ENCODE peak calls at places on chromosomes 7 and 10, in eight cellular contexts. E is activated CD4-positive, CD25-positive, alpha-beta regulatory T cell treated with anti-CD3 and anti-CD28 coated beads, Interleukin-2, amount 50 U/mL, for 72 hours; A is NCI-H2171 treated with DMSO at 0.1 percent for 48 hours; L is germinal center; K is prostate gland; J is spleen; C is stimulated activated CD8-positive, alpha-beta memory T cell treated with anti-CD3 and anti-CD28 coated beads, Interleukin-4, amount 100 ng/mL, for 24 hours; G is H9. V is an unnamed sample.
A peak's percentile ranks its signal among the peaks of the same experiment; 100 is the strongest.

GRCh38 chr10:54131833-54132232 is 669.2 kb downstream of the PCDH15 start:
- DNase-seq in G (no peak), C (no peak), J (no peak), K (no peak), A (no peak), L (no peak), E (no peak), V (no peak)

GRCh38 chr7:107045195-107045960 is 873 bp downstream of the PRKAR2B start:
- DNase-seq in C (no peak), A (peak; percentile 42), G (no peak), L (no peak), E (no peak), K (no peak), J (no peak), V (peak; percentile 47)

GRCh38 chr7:95874129-95874528 is 101.8 kb downstream of the DYNC1I1 start:
- DNase-seq in K (no peak), E (no peak), G (no peak), L (no peak), J (no peak), C (no peak), A (no peak), V (no peak)

GRCh38 chr10:69202332-69202731 is 17.8 kb upstream of the HKDC1 start:
- DNase-seq in G (no peak), C (no peak), K (no peak), E (no peak), J (no peak), A (no peak), L (no peak), V (no peak)

GRCh38 chr10:42753507-42754154 is 29.0 kb upstream of the BMS1 start:
- DNase-seq in E (no peak), J (peak; percentile 80), G (no peak), K (no peak), A (no peak), L (peak; percentile 10), C (no peak), V (peak; percentile 29)

GRCh38 chr10:116765549-116766162 is 23.3 kb upstream of the HSPA12A start:
- DNase-seq in E (peak; percentile 43), C (peak; percentile 20), A (no peak), G (peak; percentile 48), L (peak; percentile 17), K (no peak), J (peak; percentile 38), V (peak; percentile 79)

GRCh38 chr10:110033724-110034235 is 26.0 kb downstream of the ADD3 start:
- DNase-seq in E (no peak), G (no peak), C (no peak), K (no peak), J (no peak), A (no peak), L (no peak), V (no peak)

GRCh38 chr10:132185601-132186487 is 904 bp upstream of the DPYSL4 start:
- DNase-seq in A (peak; percentile 4), J (no peak), E (peak; percentile 44), L (peak; percentile 27), C (peak; percentile 22), K (peak; percentile 44), G (peak; percentile 62), V (peak; percentile 76)

GRCh38 chr7:116232920-116233319 is 22.6 kb downstream of the TES start:
- DNase-seq in G (no peak), E (no peak), K (no peak), C (no peak), A (no peak), J (no peak), L (no peak), V (no peak)

GRCh38 chr10:46217749-46218453 is 68.9 kb upstream of the ANTXRL start:
- DNase-seq in G (no peak), L (no peak), K (no peak), C (no peak), E (no peak), A (no peak), J (peak; percentile 36), V (no peak)

GRCh38 chr7:91408388-91409154 is 144.3 kb downstream of the FZD1 start:
- DNase-seq in A (no peak), C (no peak), J (no peak), G (no peak), E (no peak), K (no peak), L (no peak), V (peak; percentile 65)

GRCh38 chr10:131695814-131696165 is 205.0 kb upstream of the PPP2R2D start:
- DNase-seq in E (no peak), C (no peak), K (no peak), J (no peak), L (no peak), A (no peak), G (no peak), V (no peak)

GRCh38 chr10:86941426-86941825 is 16.0 kb downstream of the MMRN2 start:
- DNase-seq in A (no peak), G (no peak), K (no peak), L (no peak), C (no peak), J (no peak), E (no peak), V (no peak)

GRCh38 chr10:71512213-71512745 is 115.6 kb downstream of the CDH23 start:
- DNase-seq in G (no peak), E (no peak), A (peak; percentile 32), L (no peak), C (no peak), J (peak; percentile 46), K (no peak), V (no peak)

GRCh38 chr10:32156031-32156495 is 99.8 kb upstream of the KIF5B start:
- DNase-seq in G (no peak), J (no peak), A (no peak), K (no peak), L (no peak), C (no peak), E (no peak), V (no peak)

GRCh38 chr10:88293651-88294230 is 289.4 kb downstream of the RNLS start:
- DNase-seq in L (no peak), C (no peak), K (no peak), G (no peak), A (no peak), J (no peak), E (no peak), V (no peak)

GRCh38 chr10:35194906-35195305 is 68.3 kb downstream of the CREM start:
- DNase-seq in C (no peak), L (peak; percentile 15), K (no peak), A (no peak), G (no peak), J (no peak), E (no peak), V (no peak)

GRCh38 chr7:107684947-107685463 is 24.4 kb downstream of the SLC26A4 start:
- DNase-seq in K (no peak), G (no peak), A (no peak), E (no peak), J (no peak), C (no peak), L (no peak), V (no peak)

GRCh38 chr7:91491868-91492267 is 227.6 kb downstream of the FZD1 start:
- DNase-seq in A (no peak), K (no peak), L (no peak), C (no peak), G (no peak), E (no peak), J (no peak), V (no peak)

GRCh38 chr7:27192546-27193334 is 7.2 kb downstream of the HOXA13 start:
- DNase-seq in K (peak; percentile 55), C (no peak), L (peak; percentile 62), E (peak; percentile 31), A (no peak), G (peak; percentile 30), J (peak; percentile 83), V (no peak)

GRCh38 chr7:131226116-131226562 is 101.5 kb upstream of the MKLN1 start:
- DNase-seq in E (no peak), J (no peak), C (no peak), G (no peak), K (no peak), A (no peak), L (no peak), V (no peak)